ENCODE peak calls at places on chromosome 10, in nine cellular contexts. T is psoas muscle, A is gastrocnemius medialis, X is retinal pigment epithelial cell, V is neural crest cell, H is astrocyte of the cerebellum, L is chondrocyte, Q is fibroblast of lung, K is endothelial cell. O is an unnamed sample.
A peak's percentile ranks its signal among the peaks of the same experiment; 100 is the strongest.

GRCh38 chr10:51170518-51171245 is 96.4 kb downstream of the PRKG1 start:
- DNase-seq in T (no peak), A (no peak), X (no peak), V (no peak), H (no peak), L (no peak), Q (peak; percentile 36), K (no peak), O (no peak)

GRCh38 chr10:115417585-115418265 is 324.6 kb downstream of the ATRNL1 start:
- DNase-seq in T (no peak), A (no peak), X (peak; percentile 23), V (peak; percentile 11), H (peak; percentile 45), L (no peak), Q (peak; percentile 72), K (peak; percentile 65), O (no peak)

GRCh38 chr10:95655571-95656290 is 780 bp downstream of the ALDH18A1 start:
- DNase-seq in T (no peak), A (peak; percentile 13), X (peak; percentile 22), V (peak; percentile 5), H (no peak), L (peak; percentile 85), Q (peak; percentile 36), K (no peak), O (no peak)

GRCh38 chr10:125011926-125012705 is 70.2 kb downstream of the ZRANB1 start:
- DNase-seq in T (peak; percentile 52), A (peak; percentile 89), X (no peak), V (no peak), H (no peak), L (peak; percentile 74), Q (no peak), K (no peak), O (no peak)

GRCh38 chr10:29440981-29441380 is 152.1 kb downstream of the LYZL1 start:
- DNase-seq in T (no peak), A (no peak), X (no peak), V (no peak), H (no peak), L (no peak), Q (no peak), K (no peak), O (no peak)

GRCh38 chr10:77350711-77351119 is 286.9 kb downstream of the KCNMA1 start:
- DNase-seq in T (peak; percentile 71), A (peak; percentile 64), X (peak; percentile 93), V (no peak), H (peak; percentile 97), L (no peak), Q (peak; percentile 99), K (no peak), O (peak; percentile 92)

GRCh38 chr10:239109-239508 is 103.9 kb downstream of the ZMYND11 start:
- DNase-seq in T (no peak), A (no peak), X (no peak), V (no peak), H (peak; percentile 32), L (no peak), Q (peak; percentile 8), K (no peak), O (no peak)

GRCh38 chr10:133350950-133351329 is 3.8 kb downstream of the PRAP1 start:
- DNase-seq in T (no peak), A (no peak), X (no peak), V (no peak), H (no peak), L (no peak), Q (no peak), K (no peak), O (no peak)

GRCh38 chr10:12806228-12807095 is 195.1 kb downstream of the CCDC3 start:
- DNase-seq in T (no peak), A (no peak), X (no peak), V (no peak), H (no peak), L (no peak), Q (no peak), K (no peak), O (no peak)

GRCh38 chr10:35728341-35728740 is 86.2 kb upstream of the FZD8 start:
- DNase-seq in T (no peak), A (no peak), X (no peak), V (no peak), H (no peak), L (no peak), Q (no peak), K (no peak), O (no peak)

GRCh38 chr10:5416981-5417380 is 4.6 kb downstream of the NET1 start:
- DNase-seq in T (peak; percentile 73), A (peak; percentile 91), X (no peak), V (no peak), H (no peak), L (no peak), Q (no peak), K (peak; percentile 17), O (no peak)

DNA sequence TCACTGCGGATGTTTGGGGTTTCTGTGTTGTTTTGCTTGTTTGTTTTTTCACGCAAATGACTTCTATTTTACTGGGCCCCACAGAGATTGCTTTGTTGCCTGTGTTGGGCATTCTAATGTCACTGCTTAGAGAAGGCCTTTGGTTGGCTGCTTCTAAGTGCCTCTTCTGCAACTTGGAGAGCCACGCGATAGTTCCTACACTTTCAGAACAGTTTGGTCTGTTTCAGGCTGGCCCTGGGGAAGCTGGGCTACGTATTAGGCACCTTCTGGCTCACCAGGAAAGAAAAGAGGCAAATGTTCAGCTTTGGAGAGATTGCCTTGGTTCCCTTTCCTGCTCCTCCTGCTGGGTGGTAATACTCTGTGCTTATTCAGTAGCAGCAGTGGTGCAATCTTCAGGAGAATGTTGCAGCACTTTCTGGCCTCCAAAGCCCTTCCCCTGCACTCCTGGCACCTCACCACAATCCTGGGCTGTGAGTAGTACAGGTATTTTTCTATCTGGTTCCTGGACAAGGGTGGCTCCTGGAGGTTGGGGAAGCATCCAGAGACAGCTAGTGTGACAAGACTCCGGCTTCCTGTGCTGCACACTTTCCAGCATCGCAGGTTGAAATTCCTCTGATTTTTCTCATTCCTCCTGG is 1.2 kb downstream of the ANTXRL start:
- DNase-seq in T (no peak), A (no peak), X (no peak), V (no peak), H (no peak), L (no peak), Q (no peak), K (no peak), O (no peak)
- TF ChIP-seq CTCF in T (no peak), A (no peak), X (no peak), V (no peak), H (no peak), L (no peak), Q (no peak), K (no peak), O (no peak)

DNA sequence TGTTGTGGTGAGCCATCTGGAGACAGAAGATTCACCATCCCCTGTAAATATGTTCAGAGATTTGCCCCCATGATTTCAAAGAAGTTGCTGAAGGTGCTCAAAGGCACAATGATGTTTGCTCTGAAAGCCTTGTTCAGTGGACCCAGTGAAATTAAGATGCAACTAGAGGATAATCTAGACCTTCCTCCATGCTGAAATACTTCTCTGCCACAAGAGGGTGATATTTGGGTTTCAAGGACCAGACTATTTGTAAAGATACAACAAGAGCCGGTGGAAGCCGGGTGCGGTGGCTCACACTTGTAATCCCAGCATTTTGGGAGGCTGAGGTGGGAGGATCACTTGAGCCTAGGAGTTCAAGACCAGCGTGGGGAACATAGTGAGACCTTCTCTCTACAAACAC is 13.5 kb upstream of the MSRB2 start:
- DNase-seq in T (no peak), A (no peak), X (no peak), V (no peak), H (no peak), L (no peak), Q (peak; percentile 22), K (no peak), O (no peak)
- TF ChIP-seq CTCF in T (peak; percentile 32), A (no peak), X (peak; percentile 25), V (peak; percentile 39), H (peak; percentile 7), L (peak; percentile 38), Q (peak; percentile 35), K (no peak), O (peak; percentile 15)

GRCh38 chr10:116475866-116476265 is 48.2 kb downstream of the PNLIPRP3 start:
- DNase-seq in T (no peak), A (no peak), X (no peak), V (no peak), H (no peak), L (no peak), Q (no peak), K (no peak), O (no peak)
- TF ChIP-seq CTCF in T (no peak), A (no peak), X (no peak), V (no peak), H (no peak), L (no peak), Q (no peak), K (no peak), O (no peak)

DNA sequence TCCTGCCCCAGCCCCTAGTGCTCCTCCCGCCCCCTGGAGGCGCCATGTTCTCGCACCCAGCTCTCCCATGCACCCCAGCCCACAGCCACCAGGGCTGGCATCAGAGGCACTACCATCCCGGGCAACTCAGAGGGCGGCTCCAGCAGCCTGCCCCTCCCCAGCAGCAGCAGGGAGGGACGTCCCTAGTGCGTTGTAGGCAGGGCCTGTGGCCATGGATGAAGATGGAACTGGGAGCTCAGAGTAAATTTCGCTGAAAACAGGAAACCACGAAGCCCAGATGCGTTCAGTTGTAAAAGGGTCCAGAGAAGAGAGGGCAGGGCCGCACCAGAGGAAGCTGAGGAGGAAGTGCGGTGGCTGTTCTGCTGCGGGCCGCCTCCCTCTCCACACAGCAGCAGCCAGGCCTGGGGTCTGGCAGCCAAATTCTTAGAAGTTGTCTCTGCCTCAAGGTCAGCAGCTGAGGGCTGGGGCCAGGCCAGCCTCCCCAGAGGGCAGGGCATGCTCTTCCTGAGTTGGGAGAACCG is 24.6 kb downstream of the VSIR start:
- DNase-seq in T (peak; percentile 74), A (peak; percentile 64), X (no peak), V (no peak), H (no peak), L (no peak), Q (no peak), K (peak; percentile 45), O (no peak)
- TF ChIP-seq CTCF in T (peak; percentile 12), A (no peak), X (no peak), V (no peak), H (no peak), L (no peak), Q (no peak), K (no peak), O (no peak)

O was measured in AG09319.